ENCODE peak calls at places on chromosomes 7 and 10, in ten cellular contexts. One of them, this sample, is unnamed.

GRCh38 chr10:5960070-5960972 is 17.0 kb downstream of the IL15RA start:
- DNase-seq in fibroblast of the conjunctiva: no peak
- DNase-seq in stimulated activated CD4-positive, alpha-beta T cell treated with anti-CD3 and anti-CD28 coated beads, Interleukin-2, amount 100 ng/mL, for 48 hours: no peak
- DNase-seq in A549: no peak
- DNase-seq in chondrocyte: peak
- DNase-seq in stimulated activated CD8-positive, alpha-beta memory T cell treated with anti-CD3 and anti-CD28 coated beads, Interleukin-15, amount 100 ng/mL, for 24 hours: no peak
- DNase-seq in tibial nerve: no peak
- DNase-seq in AML-193: no peak
- DNase-seq in iPS-NIHi11: no peak
- DNase-seq in NCI-H2227 treated with DMSO at 0.1 percent for 48 hours: no peak
- DNase-seq in this sample: no peak

GRCh38 chr7:151678227-151678604 is 158.5 kb upstream of the RHEB start:
- DNase-seq in fibroblast of the conjunctiva: no peak
- DNase-seq in stimulated activated CD4-positive, alpha-beta T cell treated with anti-CD3 and anti-CD28 coated beads, Interleukin-2, amount 100 ng/mL, for 48 hours: no peak
- DNase-seq in A549: no peak
- DNase-seq in chondrocyte: no peak
- DNase-seq in stimulated activated CD8-positive, alpha-beta memory T cell treated with anti-CD3 and anti-CD28 coated beads, Interleukin-15, amount 100 ng/mL, for 24 hours: no peak
- DNase-seq in tibial nerve: no peak
- DNase-seq in AML-193: no peak
- DNase-seq in iPS-NIHi11: no peak
- DNase-seq in NCI-H2227 treated with DMSO at 0.1 percent for 48 hours: no peak
- DNase-seq in this sample: no peak

GRCh38 chr7:76357379-76358052 is 1.3 kb downstream of the YWHAG start:
- DNase-seq in fibroblast of the conjunctiva: no peak
- DNase-seq in stimulated activated CD4-positive, alpha-beta T cell treated with anti-CD3 and anti-CD28 coated beads, Interleukin-2, amount 100 ng/mL, for 48 hours: no peak
- DNase-seq in A549: no peak
- DNase-seq in chondrocyte: no peak
- DNase-seq in stimulated activated CD8-positive, alpha-beta memory T cell treated with anti-CD3 and anti-CD28 coated beads, Interleukin-15, amount 100 ng/mL, for 24 hours: no peak
- DNase-seq in tibial nerve: no peak
- DNase-seq in AML-193: no peak
- DNase-seq in iPS-NIHi11: no peak
- DNase-seq in NCI-H2227 treated with DMSO at 0.1 percent for 48 hours: no peak
- DNase-seq in this sample: no peak

GRCh38 chr7:23205861-23206510 is 24.1 kb downstream of the NUP42 start:
- DNase-seq in fibroblast of the conjunctiva: no peak
- DNase-seq in stimulated activated CD4-positive, alpha-beta T cell treated with anti-CD3 and anti-CD28 coated beads, Interleukin-2, amount 100 ng/mL, for 48 hours: no peak
- DNase-seq in A549: no peak
- DNase-seq in chondrocyte: no peak
- DNase-seq in stimulated activated CD8-positive, alpha-beta memory T cell treated with anti-CD3 and anti-CD28 coated beads, Interleukin-15, amount 100 ng/mL, for 24 hours: no peak
- DNase-seq in tibial nerve: no peak
- DNase-seq in AML-193: no peak
- DNase-seq in iPS-NIHi11: peak
- DNase-seq in NCI-H2227 treated with DMSO at 0.1 percent for 48 hours: no peak
- DNase-seq in this sample: no peak

GRCh38 chr7:26369519-26370385 is 78.1 kb downstream of the SNX10 start:
- DNase-seq in fibroblast of the conjunctiva: no peak
- DNase-seq in stimulated activated CD4-positive, alpha-beta T cell treated with anti-CD3 and anti-CD28 coated beads, Interleukin-2, amount 100 ng/mL, for 48 hours: no peak
- DNase-seq in A549: peak
- DNase-seq in chondrocyte: no peak
- DNase-seq in stimulated activated CD8-positive, alpha-beta memory T cell treated with anti-CD3 and anti-CD28 coated beads, Interleukin-15, amount 100 ng/mL, for 24 hours: no peak
- DNase-seq in tibial nerve: peak
- DNase-seq in AML-193: peak
- DNase-seq in iPS-NIHi11: peak
- DNase-seq in NCI-H2227 treated with DMSO at 0.1 percent for 48 hours: peak
- DNase-seq in this sample: peak

GRCh38 chr7:18855796-18856195 is 261.6 kb downstream of the TWIST1 start:
- DNase-seq in fibroblast of the conjunctiva: no peak
- DNase-seq in stimulated activated CD4-positive, alpha-beta T cell treated with anti-CD3 and anti-CD28 coated beads, Interleukin-2, amount 100 ng/mL, for 48 hours: no peak
- DNase-seq in A549: no peak
- DNase-seq in chondrocyte: no peak
- DNase-seq in stimulated activated CD8-positive, alpha-beta memory T cell treated with anti-CD3 and anti-CD28 coated beads, Interleukin-15, amount 100 ng/mL, for 24 hours: no peak
- DNase-seq in tibial nerve: no peak
- DNase-seq in AML-193: no peak
- DNase-seq in iPS-NIHi11: no peak
- DNase-seq in NCI-H2227 treated with DMSO at 0.1 percent for 48 hours: no peak
- DNase-seq in this sample: no peak

GRCh38 chr10:34299105-34299611 is 515.9 kb downstream of the PARD3 start:
- DNase-seq in fibroblast of the conjunctiva: no peak
- DNase-seq in stimulated activated CD4-positive, alpha-beta T cell treated with anti-CD3 and anti-CD28 coated beads, Interleukin-2, amount 100 ng/mL, for 48 hours: no peak
- DNase-seq in A549: no peak
- DNase-seq in chondrocyte: no peak
- DNase-seq in stimulated activated CD8-positive, alpha-beta memory T cell treated with anti-CD3 and anti-CD28 coated beads, Interleukin-15, amount 100 ng/mL, for 24 hours: no peak
- DNase-seq in tibial nerve: no peak
- DNase-seq in AML-193: no peak
- DNase-seq in iPS-NIHi11: no peak
- DNase-seq in NCI-H2227 treated with DMSO at 0.1 percent for 48 hours: no peak
- DNase-seq in this sample: no peak

GRCh38 chr10:33341638-33342037 is 7.2 kb upstream of the NRP1 start:
- DNase-seq in fibroblast of the conjunctiva: no peak
- DNase-seq in stimulated activated CD4-positive, alpha-beta T cell treated with anti-CD3 and anti-CD28 coated beads, Interleukin-2, amount 100 ng/mL, for 48 hours: no peak
- DNase-seq in A549: no peak
- DNase-seq in chondrocyte: no peak
- DNase-seq in stimulated activated CD8-positive, alpha-beta memory T cell treated with anti-CD3 and anti-CD28 coated beads, Interleukin-15, amount 100 ng/mL, for 24 hours: no peak
- DNase-seq in tibial nerve: no peak
- DNase-seq in AML-193: no peak
- DNase-seq in iPS-NIHi11: no peak
- DNase-seq in NCI-H2227 treated with DMSO at 0.1 percent for 48 hours: no peak
- DNase-seq in this sample: no peak

GRCh38 chr10:121309164-121309563 is 289.1 kb downstream of the FGFR2 start:
- DNase-seq in fibroblast of the conjunctiva: no peak
- DNase-seq in stimulated activated CD4-positive, alpha-beta T cell treated with anti-CD3 and anti-CD28 coated beads, Interleukin-2, amount 100 ng/mL, for 48 hours: no peak
- DNase-seq in A549: no peak
- DNase-seq in chondrocyte: no peak
- DNase-seq in stimulated activated CD8-positive, alpha-beta memory T cell treated with anti-CD3 and anti-CD28 coated beads, Interleukin-15, amount 100 ng/mL, for 24 hours: no peak
- DNase-seq in tibial nerve: no peak
- DNase-seq in AML-193: no peak
- DNase-seq in iPS-NIHi11: no peak
- DNase-seq in NCI-H2227 treated with DMSO at 0.1 percent for 48 hours: no peak
- DNase-seq in this sample: no peak

GRCh38 chr10:63267414-63268138 is 134.4 kb downstream of the NRBF2 start:
- DNase-seq in fibroblast of the conjunctiva: peak
- DNase-seq in stimulated activated CD4-positive, alpha-beta T cell treated with anti-CD3 and anti-CD28 coated beads, Interleukin-2, amount 100 ng/mL, for 48 hours: no peak
- DNase-seq in A549: peak
- DNase-seq in chondrocyte: no peak
- DNase-seq in stimulated activated CD8-positive, alpha-beta memory T cell treated with anti-CD3 and anti-CD28 coated beads, Interleukin-15, amount 100 ng/mL, for 24 hours: no peak
- DNase-seq in tibial nerve: no peak
- DNase-seq in AML-193: peak
- DNase-seq in iPS-NIHi11: peak
- DNase-seq in NCI-H2227 treated with DMSO at 0.1 percent for 48 hours: peak
- DNase-seq in this sample: no peak

GRCh38 chr7:109121599-109122300 is 552.1 kb downstream of the DNAJB9 start:
- DNase-seq in fibroblast of the conjunctiva: no peak
- DNase-seq in stimulated activated CD4-positive, alpha-beta T cell treated with anti-CD3 and anti-CD28 coated beads, Interleukin-2, amount 100 ng/mL, for 48 hours: no peak
- DNase-seq in A549: no peak
- DNase-seq in chondrocyte: no peak
- DNase-seq in stimulated activated CD8-positive, alpha-beta memory T cell treated with anti-CD3 and anti-CD28 coated beads, Interleukin-15, amount 100 ng/mL, for 24 hours: no peak
- DNase-seq in tibial nerve: no peak
- DNase-seq in AML-193: no peak
- DNase-seq in iPS-NIHi11: no peak
- DNase-seq in NCI-H2227 treated with DMSO at 0.1 percent for 48 hours: no peak
- DNase-seq in this sample: no peak

GRCh38 chr10:59435707-59436106 is 73.4 kb upstream of the FAM13C start:
- DNase-seq in fibroblast of the conjunctiva: no peak
- DNase-seq in stimulated activated CD4-positive, alpha-beta T cell treated with anti-CD3 and anti-CD28 coated beads, Interleukin-2, amount 100 ng/mL, for 48 hours: no peak
- DNase-seq in A549: no peak
- DNase-seq in chondrocyte: no peak
- DNase-seq in stimulated activated CD8-positive, alpha-beta memory T cell treated with anti-CD3 and anti-CD28 coated beads, Interleukin-15, amount 100 ng/mL, for 24 hours: no peak
- DNase-seq in tibial nerve: no peak
- DNase-seq in AML-193: no peak
- DNase-seq in iPS-NIHi11: no peak
- DNase-seq in NCI-H2227 treated with DMSO at 0.1 percent for 48 hours: no peak
- DNase-seq in this sample: no peak

GRCh38 chr7:118755067-118755625 is 530.6 kb downstream of the ANKRD7 start:
- DNase-seq in fibroblast of the conjunctiva: no peak
- DNase-seq in stimulated activated CD4-positive, alpha-beta T cell treated with anti-CD3 and anti-CD28 coated beads, Interleukin-2, amount 100 ng/mL, for 48 hours: no peak
- DNase-seq in A549: no peak
- DNase-seq in chondrocyte: no peak
- DNase-seq in stimulated activated CD8-positive, alpha-beta memory T cell treated with anti-CD3 and anti-CD28 coated beads, Interleukin-15, amount 100 ng/mL, for 24 hours: no peak
- DNase-seq in tibial nerve: no peak
- DNase-seq in AML-193: no peak
- DNase-seq in iPS-NIHi11: no peak
- DNase-seq in NCI-H2227 treated with DMSO at 0.1 percent for 48 hours: no peak
- DNase-seq in this sample: no peak

GRCh38 chr7:45001138-45001694 is 1.2 kb downstream of the CCM2 start:
- DNase-seq in fibroblast of the conjunctiva: no peak
- DNase-seq in stimulated activated CD4-positive, alpha-beta T cell treated with anti-CD3 and anti-CD28 coated beads, Interleukin-2, amount 100 ng/mL, for 48 hours: no peak
- DNase-seq in A549: no peak
- DNase-seq in chondrocyte: no peak
- DNase-seq in stimulated activated CD8-positive, alpha-beta memory T cell treated with anti-CD3 and anti-CD28 coated beads, Interleukin-15, amount 100 ng/mL, for 24 hours: no peak
- DNase-seq in tibial nerve: no peak
- DNase-seq in AML-193: no peak
- DNase-seq in iPS-NIHi11: no peak
- DNase-seq in NCI-H2227 treated with DMSO at 0.1 percent for 48 hours: no peak
- DNase-seq in this sample: peak

GRCh38 chr10:43078986-43079273 is 2.1 kb downstream of the RET start:
- DNase-seq in fibroblast of the conjunctiva: no peak
- DNase-seq in stimulated activated CD4-positive, alpha-beta T cell treated with anti-CD3 and anti-CD28 coated beads, Interleukin-2, amount 100 ng/mL, for 48 hours: no peak
- DNase-seq in A549: peak
- DNase-seq in chondrocyte: no peak
- DNase-seq in stimulated activated CD8-positive, alpha-beta memory T cell treated with anti-CD3 and anti-CD28 coated beads, Interleukin-15, amount 100 ng/mL, for 24 hours: no peak
- DNase-seq in tibial nerve: no peak
- DNase-seq in AML-193: no peak
- DNase-seq in iPS-NIHi11: peak
- DNase-seq in NCI-H2227 treated with DMSO at 0.1 percent for 48 hours: no peak
- DNase-seq in this sample: peak

GRCh38 chr7:133830081-133830480 is 297.1 kb upstream of the LRGUK start:
- DNase-seq in fibroblast of the conjunctiva: no peak
- DNase-seq in stimulated activated CD4-positive, alpha-beta T cell treated with anti-CD3 and anti-CD28 coated beads, Interleukin-2, amount 100 ng/mL, for 48 hours: no peak
- DNase-seq in A549: no peak
- DNase-seq in chondrocyte: no peak
- DNase-seq in stimulated activated CD8-positive, alpha-beta memory T cell treated with anti-CD3 and anti-CD28 coated beads, Interleukin-15, amount 100 ng/mL, for 24 hours: no peak
- DNase-seq in tibial nerve: no peak
- DNase-seq in AML-193: no peak
- DNase-seq in iPS-NIHi11: no peak
- DNase-seq in NCI-H2227 treated with DMSO at 0.1 percent for 48 hours: peak
- DNase-seq in this sample: no peak

GRCh38 chr10:124696446-124697392 is 47.5 kb downstream of the FAM53B start:
- DNase-seq in fibroblast of the conjunctiva: no peak
- DNase-seq in stimulated activated CD4-positive, alpha-beta T cell treated with anti-CD3 and anti-CD28 coated beads, Interleukin-2, amount 100 ng/mL, for 48 hours: no peak
- DNase-seq in A549: no peak
- DNase-seq in chondrocyte: no peak
- DNase-seq in stimulated activated CD8-positive, alpha-beta memory T cell treated with anti-CD3 and anti-CD28 coated beads, Interleukin-15, amount 100 ng/mL, for 24 hours: no peak
- DNase-seq in tibial nerve: no peak
- DNase-seq in AML-193: no peak
- DNase-seq in iPS-NIHi11: no peak
- DNase-seq in NCI-H2227 treated with DMSO at 0.1 percent for 48 hours: no peak
- DNase-seq in this sample: peak

GRCh38 chr7:16695621-16696237 is 49.7 kb downstream of the BZW2 start:
- DNase-seq in fibroblast of the conjunctiva: peak
- DNase-seq in stimulated activated CD4-positive, alpha-beta T cell treated with anti-CD3 and anti-CD28 coated beads, Interleukin-2, amount 100 ng/mL, for 48 hours: no peak
- DNase-seq in A549: peak
- DNase-seq in chondrocyte: no peak
- DNase-seq in stimulated activated CD8-positive, alpha-beta memory T cell treated with anti-CD3 and anti-CD28 coated beads, Interleukin-15, amount 100 ng/mL, for 24 hours: no peak
- DNase-seq in tibial nerve: peak
- DNase-seq in AML-193: peak
- DNase-seq in iPS-NIHi11: peak
- DNase-seq in NCI-H2227 treated with DMSO at 0.1 percent for 48 hours: peak
- DNase-seq in this sample: peak

GRCh38 chr7:132544999-132545398 is 31.3 kb downstream of the PLXNA4 start:
- DNase-seq in fibroblast of the conjunctiva: no peak
- DNase-seq in stimulated activated CD4-positive, alpha-beta T cell treated with anti-CD3 and anti-CD28 coated beads, Interleukin-2, amount 100 ng/mL, for 48 hours: no peak
- DNase-seq in A549: no peak
- DNase-seq in chondrocyte: no peak
- DNase-seq in stimulated activated CD8-positive, alpha-beta memory T cell treated with anti-CD3 and anti-CD28 coated beads, Interleukin-15, amount 100 ng/mL, for 24 hours: no peak
- DNase-seq in tibial nerve: no peak
- DNase-seq in AML-193: no peak
- DNase-seq in iPS-NIHi11: peak
- DNase-seq in NCI-H2227 treated with DMSO at 0.1 percent for 48 hours: no peak
- DNase-seq in this sample: no peak

GRCh38 chr10:62580396-62580795 is 206.2 kb downstream of the ZNF365 start:
- DNase-seq in fibroblast of the conjunctiva: no peak
- DNase-seq in stimulated activated CD4-positive, alpha-beta T cell treated with anti-CD3 and anti-CD28 coated beads, Interleukin-2, amount 100 ng/mL, for 48 hours: no peak
- DNase-seq in A549: no peak
- DNase-seq in chondrocyte: no peak
- DNase-seq in stimulated activated CD8-positive, alpha-beta memory T cell treated with anti-CD3 and anti-CD28 coated beads, Interleukin-15, amount 100 ng/mL, for 24 hours: no peak
- DNase-seq in tibial nerve: no peak
- DNase-seq in AML-193: no peak
- DNase-seq in iPS-NIHi11: no peak
- DNase-seq in NCI-H2227 treated with DMSO at 0.1 percent for 48 hours: no peak
- DNase-seq in this sample: no peak

GRCh38 chr10:129078322-129078721 is 388.7 kb upstream of the MGMT start:
- DNase-seq in fibroblast of the conjunctiva: no peak
- DNase-seq in stimulated activated CD4-positive, alpha-beta T cell treated with anti-CD3 and anti-CD28 coated beads, Interleukin-2, amount 100 ng/mL, for 48 hours: no peak
- DNase-seq in A549: no peak
- DNase-seq in chondrocyte: no peak
- DNase-seq in stimulated activated CD8-positive, alpha-beta memory T cell treated with anti-CD3 and anti-CD28 coated beads, Interleukin-15, amount 100 ng/mL, for 24 hours: no peak
- DNase-seq in tibial nerve: no peak
- DNase-seq in AML-193: no peak
- DNase-seq in iPS-NIHi11: no peak
- DNase-seq in NCI-H2227 treated with DMSO at 0.1 percent for 48 hours: no peak
- DNase-seq in this sample: no peak

GRCh38 chr10:30080161-30080560 is 20.8 kb upstream of the JCAD start:
- DNase-seq in fibroblast of the conjunctiva: no peak
- DNase-seq in stimulated activated CD4-positive, alpha-beta T cell treated with anti-CD3 and anti-CD28 coated beads, Interleukin-2, amount 100 ng/mL, for 48 hours: no peak
- DNase-seq in A549: no peak
- DNase-seq in chondrocyte: no peak
- DNase-seq in stimulated activated CD8-positive, alpha-beta memory T cell treated with anti-CD3 and anti-CD28 coated beads, Interleukin-15, amount 100 ng/mL, for 24 hours: no peak
- DNase-seq in tibial nerve: no peak
- DNase-seq in AML-193: no peak
- DNase-seq in iPS-NIHi11: no peak
- DNase-seq in NCI-H2227 treated with DMSO at 0.1 percent for 48 hours: no peak
- DNase-seq in this sample: no peak

GRCh38 chr10:6458814-6459213 is 121.3 kb downstream of the PRKCQ start:
- DNase-seq in fibroblast of the conjunctiva: no peak
- DNase-seq in stimulated activated CD4-positive, alpha-beta T cell treated with anti-CD3 and anti-CD28 coated beads, Interleukin-2, amount 100 ng/mL, for 48 hours: no peak
- DNase-seq in A549: no peak
- DNase-seq in chondrocyte: no peak
- DNase-seq in stimulated activated CD8-positive, alpha-beta memory T cell treated with anti-CD3 and anti-CD28 coated beads, Interleukin-15, amount 100 ng/mL, for 24 hours: no peak
- DNase-seq in tibial nerve: no peak
- DNase-seq in AML-193: no peak
- DNase-seq in iPS-NIHi11: no peak
- DNase-seq in NCI-H2227 treated with DMSO at 0.1 percent for 48 hours: no peak
- DNase-seq in this sample: no peak